ENCODE peak calls at places on chromosomes 11 and 22, in ten cellular contexts. D is heart left ventricle, O is testis, I is upper lobe of left lung, W is transverse colon, E is spleen, H is GM12891, C is A549, N is HCT116, B is prostate gland. Y is an unnamed sample.

GRCh38 chr11:12808519-12808918 is 134.3 kb downstream of the TEAD1 start:
- DNase-seq in H (no peak), E (no peak), W (no peak), B (no peak), D (no peak), O (no peak), N (no peak), I (no peak), C (no peak), Y (no peak)

GRCh38 chr22:36419912-36420882 is 32.4 kb upstream of the MYH9 start:
- DNase-seq in C (no peak), H (no peak), D (peak), N (no peak), W (peak), I (no peak), O (no peak), E (no peak), B (no peak), Y (no peak)

GRCh38 chr11:18393581-18394299 is 623 bp upstream of the LDHA start:
- DNase-seq in W (no peak), C (peak), E (peak), I (no peak), D (no peak), N (no peak), B (no peak), H (no peak), O (peak), Y (no peak)

GRCh38 chr11:14908214-14908880 is 16.3 kb upstream of the CYP2R1 start:
- DNase-seq in C (peak), E (no peak), B (peak), W (peak), I (no peak), H (no peak), N (peak), O (peak), D (no peak), Y (peak)

GRCh38 chr11:94183886-94184264 is 55.2 kb downstream of the PANX1 start:
- DNase-seq in N (peak), W (peak), O (peak), E (no peak), H (peak), I (no peak), D (peak), B (peak), C (peak), Y (peak)

GRCh38 chr11:77147668-77148321 is 19.7 kb downstream of the MYO7A start:
- DNase-seq in C (no peak), B (no peak), N (no peak), H (peak), W (peak), E (no peak), I (peak), O (no peak), D (no peak), Y (peak)

GRCh38 chr11:11501546-11502274 is 120.1 kb downstream of the GALNT18 start:
- DNase-seq in O (peak), C (no peak), H (no peak), D (no peak), E (no peak), N (no peak), W (peak), I (no peak), B (no peak), Y (no peak)

GRCh38 chr11:26522912-26523610 is 49.0 kb downstream of the MUC15 start:
- DNase-seq in H (no peak), B (no peak), W (no peak), C (no peak), D (no peak), N (no peak), I (no peak), O (peak), E (no peak), Y (peak)

GRCh38 chr11:68199295-68199987 is 13.7 kb downstream of the KMT5B start:
- DNase-seq in D (no peak), B (no peak), H (no peak), E (no peak), O (no peak), N (no peak), I (no peak), C (no peak), W (no peak), Y (no peak)

GRCh38 chr22:45892681-45893461 is 84.1 kb downstream of the WNT7B start:
- DNase-seq in B (no peak), H (no peak), C (no peak), O (no peak), D (no peak), E (peak), I (peak), W (no peak), N (no peak), Y (no peak)

GRCh38 chr11:35491231-35491871 is 34.1 kb downstream of the PAMR1 start:
- DNase-seq in I (no peak), O (no peak), E (no peak), N (no peak), B (no peak), W (no peak), D (no peak), H (no peak), C (no peak), Y (no peak)

GRCh38 chr22:32396255-32396654 is 15.8 kb downstream of the RTCB start:
- DNase-seq in W (no peak), B (no peak), H (no peak), D (no peak), O (no peak), N (no peak), C (no peak), E (no peak), I (no peak), Y (no peak)

GRCh38 chr11:15157181-15157580 is 42.5 kb downstream of the INSC start:
- DNase-seq in N (no peak), B (no peak), O (no peak), H (no peak), I (no peak), E (no peak), C (no peak), D (no peak), W (no peak), Y (no peak)

GRCh38 chr22:42945027-42945426 is 69.9 kb downstream of the PACSIN2 start:
- DNase-seq in W (no peak), B (no peak), C (no peak), N (no peak), D (no peak), I (no peak), H (no peak), E (no peak), O (no peak), Y (no peak)

GRCh38 chr11:35166369-35167360 is 27.7 kb downstream of the CD44 start:
- DNase-seq in B (no peak), D (no peak), H (no peak), C (peak), E (peak), O (no peak), I (no peak), W (no peak), N (peak), Y (no peak)

GRCh38 chr11:45818961-45819605 is 14.1 kb downstream of the SLC35C1 start:
- DNase-seq in B (no peak), N (no peak), D (no peak), H (no peak), E (no peak), C (no peak), W (no peak), I (no peak), O (no peak), Y (no peak)

GRCh38 chr11:72577271-72577681 is 96.9 kb downstream of the PDE2A start:
- DNase-seq in C (no peak), H (peak), I (no peak), E (peak), W (peak), N (no peak), O (no peak), B (no peak), D (no peak), Y (no peak)

GRCh38 chr11:638616-639323 is 1.7 kb downstream of the DRD4 start:
- DNase-seq in C (no peak), H (no peak), O (no peak), N (no peak), D (no peak), I (no peak), E (no peak), W (no peak), B (no peak), Y (no peak)

GRCh38 chr11:65645710-65646109 is 7.8 kb downstream of the SIPA1 start:
- DNase-seq in E (peak), D (no peak), O (no peak), C (no peak), H (no peak), W (no peak), B (no peak), N (no peak), I (no peak), Y (no peak)

GRCh38 chr11:78270993-78271392 is 82.3 kb downstream of the USP35 start:
- DNase-seq in D (no peak), N (no peak), W (no peak), E (no peak), B (no peak), O (no peak), H (no peak), C (no peak), I (no peak), Y (no peak)

GRCh38 chr11:64352099-64353005 is 6.6 kb upstream of the RPS6KA4 start:
- DNase-seq in C (no peak), I (peak), O (no peak), D (no peak), E (no peak), H (no peak), B (no peak), W (no peak), N (no peak), Y (no peak)

GRCh38 chr11:118907749-118908106 is 18.0 kb downstream of the BCL9L start:
- DNase-seq in C (no peak), H (no peak), I (no peak), W (no peak), O (no peak), B (no peak), D (no peak), E (no peak), N (no peak), Y (no peak)

GRCh38 chr11:113952588-113952987 is 22.3 kb upstream of the HTR3A start:
- DNase-seq in I (no peak), D (no peak), O (no peak), C (no peak), N (no peak), W (peak), E (no peak), B (no peak), H (no peak), Y (no peak)

GRCh38 chr11:102147031-102147430 is 36.8 kb downstream of the YAP1 start:
- DNase-seq in W (no peak), D (no peak), C (no peak), I (no peak), H (no peak), E (no peak), O (no peak), N (no peak), B (no peak), Y (no peak)

GRCh38 chr22:20086101-20086599 is 6.1 kb downstream of the DGCR8 start:
- DNase-seq in N (no peak), W (no peak), B (no peak), E (peak), I (peak), D (no peak), O (no peak), C (no peak), H (no peak), Y (no peak)

GRCh38 chr22:31150615-31151014 is 9.4 kb upstream of the RNF185 start:
- DNase-seq in N (no peak), D (no peak), W (no peak), E (no peak), H (no peak), O (no peak), B (no peak), I (no peak), C (no peak), Y (no peak)

GRCh38 chr11:105211806-105212531 is 72.4 kb upstream of the CARD18 start:
- DNase-seq in I (no peak), W (no peak), N (no peak), E (no peak), O (no peak), D (no peak), C (no peak), H (no peak), B (no peak), Y (no peak)

GRCh38 chr11:68260484-68260883 is 11.3 kb downstream of the C11orf24 start:
- DNase-seq in C (no peak), D (no peak), N (no peak), I (no peak), E (no peak), O (no peak), H (no peak), B (no peak), W (no peak), Y (no peak)

GRCh38 chr22:24191381-24191841 is 10.1 kb downstream of the SUSD2 start:
- DNase-seq in E (peak), N (no peak), B (no peak), H (peak), O (no peak), I (peak), C (no peak), W (no peak), D (no peak), Y (no peak)

GRCh38 chr11:66862559-66863037 is 5.7 kb downstream of the LRFN4 start:
- DNase-seq in O (no peak), E (no peak), N (no peak), I (no peak), C (no peak), B (no peak), D (no peak), H (no peak), W (no peak), Y (no peak)

GRCh38 chr11:98630736-98631135 is 390.0 kb upstream of the CNTN5 start:
- DNase-seq in I (no peak), N (no peak), W (no peak), H (no peak), B (no peak), O (no peak), E (no peak), D (no peak), C (no peak), Y (no peak)

GRCh38 chr22:18927020-18927419 is 9.1 kb downstream of the PRODH start:
- DNase-seq in B (no peak), C (no peak), H (no peak), N (no peak), I (no peak), O (no peak), D (no peak), E (no peak), W (no peak), Y (no peak)

GRCh38 chr11:118436639-118437045 is 350 bp downstream of the KMT2A start:
- DNase-seq in N (no peak), I (no peak), W (peak), O (no peak), E (peak), D (peak), C (no peak), B (no peak), H (no peak), Y (peak)

GRCh38 chr11:47986219-47986618 is 5.9 kb downstream of the PTPRJ start:
- DNase-seq in N (no peak), E (no peak), I (no peak), W (no peak), C (no peak), D (no peak), B (no peak), H (no peak), O (no peak), Y (peak)

GRCh38 chr11:17635551-17635938 is 83.8 kb upstream of the MYOD1 start:
- DNase-seq in C (no peak), W (no peak), B (no peak), H (no peak), E (no peak), N (no peak), I (peak), D (no peak), O (no peak), Y (no peak)

GRCh38 chr11:32328392-32328791 is 106.9 kb downstream of the WT1 start:
- DNase-seq in D (no peak), O (no peak), I (no peak), C (no peak), N (no peak), B (no peak), W (no peak), E (no peak), H (no peak), Y (no peak)

GRCh38 chr11:83408946-83409345 is 122.8 kb upstream of the CCDC90B start:
- DNase-seq in O (no peak), N (no peak), H (no peak), C (no peak), I (no peak), E (no peak), D (no peak), B (no peak), W (no peak), Y (no peak)

GRCh38 chr11:83409476-83409875 is 123.3 kb upstream of the CCDC90B start:
- DNase-seq in B (no peak), H (no peak), W (no peak), E (no peak), D (no peak), I (no peak), O (no peak), N (no peak), C (no peak), Y (no peak)

GRCh38 chr11:83409891-83410290 is 123.7 kb upstream of the CCDC90B start:
- DNase-seq in I (no peak), B (no peak), W (no peak), O (no peak), E (no peak), N (no peak), C (no peak), H (no peak), D (peak), Y (no peak)

GRCh38 chr11:83410605-83411565 is 124.7 kb upstream of the CCDC90B start:
- DNase-seq in E (no peak), O (no peak), D (no peak), H (no peak), I (no peak), B (peak), W (no peak), C (no peak), N (no peak), Y (no peak)
- TF ChIP-seq POLR2A in E (no peak), O (no peak), D (no peak), H (no peak), I (no peak), B (no peak), W (no peak), C (no peak), N (no peak), Y (no peak)

DNA sequence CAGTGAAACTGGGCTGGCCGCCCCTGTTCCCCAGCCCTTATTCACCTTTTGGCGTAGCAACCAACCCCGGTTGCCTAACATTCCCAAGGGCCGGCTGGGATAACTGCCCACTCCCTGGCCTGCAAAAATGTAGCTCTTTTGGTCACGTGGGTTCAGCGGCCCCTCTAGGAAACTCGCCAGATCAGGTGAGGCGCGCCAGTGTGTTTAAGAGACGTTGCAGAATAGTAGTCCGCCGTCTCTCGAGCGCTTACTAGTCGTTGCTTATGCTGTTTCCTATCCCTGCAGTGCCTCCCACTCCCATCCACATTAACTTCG is 592 bp downstream of the CEP57 start:
- DNase-seq in H (no peak), O (peak), B (peak), E (no peak), C (peak), W (peak), I (no peak), N (peak), D (peak), Y (peak)
- TF ChIP-seq POLR2A in H (no peak), O (no peak), B (no peak), E (no peak), C (no peak), W (no peak), I (no peak), N (no peak), D (no peak), Y (no peak)

GRCh38 chr11:125433454-125434121 is 62.5 kb downstream of the FEZ1 start:
- DNase-seq in E (no peak), B (no peak), I (no peak), H (peak), O (peak), C (peak), N (peak), W (peak), D (no peak), Y (peak)
- TF ChIP-seq POLR2A in E (no peak), B (no peak), I (no peak), H (no peak), O (no peak), C (no peak), N (no peak), W (no peak), D (no peak), Y (no peak)

GRCh38 chr22:44172370-44173108 is 8.2 kb upstream of the PARVG start:
- DNase-seq in O (peak), E (peak), I (no peak), N (no peak), B (peak), D (peak), C (no peak), W (peak), H (peak), Y (peak)
- TF ChIP-seq POLR2A in O (no peak), E (no peak), I (peak), N (no peak), B (no peak), D (no peak), C (no peak), W (no peak), H (no peak), Y (no peak)

Y was measured in erythroblast.